ENCODE peak calls at places on chromosomes 16 and 17, in eight cellular contexts. T is body of pancreas; M is astrocyte of the cerebellum; C is activated naive CD4-positive, alpha-beta T cell treated with anti-CD3 and anti-CD28 coated beads for 36 hours; O is GDM1; B is stimulated activated naive CD8-positive, alpha-beta T cell treated with anti-CD3 and anti-CD28 coated beads, Interleukin-15, Interleukin-2, amounts not matched to agents 100 U/mL and 50 U/mL, for 24 hours; Z is stimulated activated CD4-positive, alpha-beta T cell treated with anti-CD3 and anti-CD28 coated beads, Interleukin-15, amount 100 ng/mL, for 48 hours; W is stimulated activated CD8-positive, alpha-beta memory T cell treated with anti-CD3 and anti-CD28 coated beads, Interleukin-4, amount 100 ng/mL, for 1 hour. D is an unnamed sample.
A peak's percentile ranks its signal among the peaks of the same experiment; 100 is the strongest.

GRCh38 chr16:23597003-23597756 is 1.1 kb upstream of the NDUFAB1 start:
- DNase-seq in W (no peak), C (peak; percentile 30), M (no peak), B (peak; percentile 24), O (no peak), T (peak; percentile 13), Z (no peak), D (peak; percentile 11)

GRCh38 chr16:79656537-79657115 is 56.1 kb upstream of the MAF start:
- DNase-seq in W (no peak), M (no peak), C (no peak), Z (no peak), T (no peak), O (no peak), B (no peak), D (no peak)

GRCh38 chr16:28082624-28083023 is 19.1 kb upstream of the GSG1L start:
- DNase-seq in C (no peak), M (no peak), O (no peak), B (no peak), W (no peak), T (no peak), Z (no peak), D (no peak)

GRCh38 chr16:69712277-69712676 is 14.1 kb downstream of the NQO1 start:
- DNase-seq in M (no peak), W (no peak), B (no peak), C (no peak), Z (no peak), T (peak; percentile 75), O (no peak), D (no peak)

GRCh38 chr16:65306722-65307121 is 184.9 kb upstream of the CDH11 start:
- DNase-seq in O (no peak), T (no peak), W (no peak), C (no peak), Z (no peak), M (no peak), B (no peak), D (no peak)

GRCh38 chr17:77185137-77185536 is 44.4 kb downstream of the SEC14L1 start:
- DNase-seq in O (no peak), C (no peak), W (no peak), T (no peak), B (no peak), Z (no peak), M (no peak), D (no peak)

GRCh38 chr16:15907863-15908478 is 19.6 kb upstream of the CEP20 start:
- DNase-seq in M (no peak), T (no peak), C (peak; percentile 8), W (no peak), O (peak; percentile 24), B (peak; percentile 52), Z (no peak), D (peak; percentile 25)

GRCh38 chr16:14097182-14097951 is 26.2 kb downstream of the MRTFB start:
- DNase-seq in W (no peak), T (peak; percentile 82), O (no peak), M (no peak), Z (no peak), C (no peak), B (no peak), D (no peak)

GRCh38 chr16:56889206-56889605 is 24.2 kb downstream of the SLC12A3 start:
- DNase-seq in T (no peak), B (no peak), O (no peak), Z (no peak), C (no peak), W (no peak), M (no peak), D (no peak)

GRCh38 chr16:14112539-14112856 is 41.4 kb downstream of the MRTFB start:
- DNase-seq in T (no peak), O (no peak), C (no peak), Z (no peak), M (no peak), B (no peak), W (no peak), D (no peak)

GRCh38 chr17:73822371-73822770 is 178.1 kb upstream of the SDK2 start:
- DNase-seq in W (no peak), Z (no peak), O (no peak), B (no peak), T (no peak), M (no peak), C (peak; percentile 50), D (peak; percentile 9)

GRCh38 chr16:11245988-11246387 is 10.0 kb downstream of the SOCS1 start:
- DNase-seq in C (peak; percentile 57), Z (no peak), O (no peak), M (no peak), B (no peak), T (no peak), W (no peak), D (no peak)

GRCh38 chr16:71895679-71896385 is 501 bp downstream of the IST1 start:
- DNase-seq in B (no peak), T (peak; percentile 24), W (no peak), M (no peak), C (peak; percentile 43), Z (peak; percentile 11), O (no peak), D (peak; percentile 50)

GRCh38 chr16:11619327-11619851 is 32.7 kb upstream of the LITAF start:
- DNase-seq in C (peak; percentile 50), M (no peak), T (no peak), B (no peak), W (no peak), O (no peak), Z (no peak), D (peak; percentile 78)

GRCh38 chr17:49390548-49391324 is 23.9 kb downstream of the PHB1 start:
- DNase-seq in B (peak; percentile 37), Z (no peak), M (no peak), T (no peak), W (no peak), C (peak; percentile 22), O (peak; percentile 20), D (no peak)

GRCh38 chr17:74430706-74431567 is 951 bp upstream of the GPRC5C start:
- DNase-seq in Z (no peak), B (peak; percentile 48), C (peak; percentile 73), W (no peak), T (peak; percentile 96), O (no peak), M (peak; percentile 55), D (no peak)

GRCh38 chr17:75352079-75352569 is 53.4 kb downstream of the GRB2 start:
- DNase-seq in Z (no peak), W (no peak), T (peak; percentile 65), M (no peak), O (no peak), C (no peak), B (no peak), D (no peak)

GRCh38 chr17:31408586-31408985 is 17.1 kb downstream of the RAB11FIP4 start:
- DNase-seq in B (no peak), C (no peak), M (no peak), Z (no peak), W (no peak), T (no peak), O (no peak), D (no peak)

GRCh38 chr17:73711184-73711583 is 66.9 kb upstream of the SDK2 start:
- DNase-seq in T (no peak), C (no peak), W (no peak), O (no peak), B (no peak), Z (no peak), M (no peak), D (no peak)